ENCODE peak calls at places on chromosomes 16 and 17, in ten cellular contexts. E is body of pancreas, Q is WTC11, A is HFFc6, D is AG04450, N is left lung, K is heart left ventricle, C is GM12865, R is omental fat pad, X is GM13977. L is an unnamed sample.

GRCh38 chr16:4661661-4662060 is 31.7 kb upstream of the NUDT16L1 start:
- DNase-seq in R (no peak), E (no peak), K (no peak), Q (no peak), D (no peak), N (peak), X (no peak), C (no peak), A (no peak), L (no peak)

GRCh38 chr17:49210158-49211029 is at the start of the genes ABI3 and GNGT2:
- DNase-seq in D (no peak), N (peak), R (no peak), C (peak), A (no peak), X (peak), Q (peak), E (no peak), K (peak), L (no peak)

GRCh38 chr16:69847643-69848042 is 85.5 kb downstream of the WWP2 start:
- DNase-seq in R (no peak), C (no peak), X (no peak), E (no peak), N (no peak), Q (no peak), A (no peak), D (no peak), K (no peak), L (no peak)

GRCh38 chr17:61556224-61557188 is 34.5 kb downstream of the NACA2 start:
- DNase-seq in N (no peak), Q (no peak), C (no peak), K (no peak), R (no peak), D (no peak), A (no peak), E (no peak), X (no peak), L (no peak)

GRCh38 chr17:34182036-34182803 is 72.9 kb upstream of the CCL2 start:
- DNase-seq in E (no peak), N (no peak), R (no peak), C (no peak), D (no peak), Q (no peak), K (no peak), A (no peak), X (no peak), L (no peak)

GRCh38 chr17:75571197-75571884 is 16.3 kb upstream of the MYO15B start:
- DNase-seq in E (no peak), R (no peak), X (peak), N (peak), A (no peak), D (no peak), K (peak), Q (no peak), C (peak), L (no peak)

GRCh38 chr16:3400446-3400778 is 392 bp downstream of the ZSCAN32 start:
- DNase-seq in C (no peak), N (no peak), X (no peak), R (no peak), Q (no peak), D (no peak), E (no peak), A (no peak), K (no peak), L (no peak)

GRCh38 chr17:34384271-34384670 is 21.2 kb upstream of the CCL1 start:
- DNase-seq in X (no peak), E (no peak), C (no peak), N (no peak), A (no peak), R (no peak), K (no peak), D (no peak), Q (no peak), L (no peak)

GRCh38 chr17:1834378-1835149 is 4.8 kb downstream of the RPA1 start:
- DNase-seq in R (no peak), E (no peak), K (no peak), N (no peak), X (peak), A (no peak), D (no peak), Q (no peak), C (peak), L (no peak)

GRCh38 chr17:78227455-78227916 is 3.9 kb upstream of the TMEM235 start:
- DNase-seq in Q (no peak), X (no peak), D (no peak), E (no peak), N (no peak), R (no peak), K (no peak), A (no peak), C (no peak), L (no peak)

GRCh38 chr17:41678411-41678906 is 10.2 kb upstream of the EIF1 start:
- DNase-seq in K (no peak), N (no peak), D (no peak), R (no peak), E (no peak), Q (no peak), C (peak), X (no peak), A (no peak), L (no peak)

GRCh38 chr17:4375039-4375748 is 8.7 kb upstream of the UBE2G1 start:
- DNase-seq in Q (no peak), A (no peak), X (peak), R (no peak), E (no peak), K (no peak), C (peak), N (no peak), D (no peak), L (no peak)

GRCh38 chr17:56171186-56171959 is 18.1 kb downstream of the ANKFN1 start:
- DNase-seq in D (no peak), C (no peak), N (no peak), X (no peak), Q (no peak), A (peak), K (no peak), R (no peak), E (no peak), L (no peak)

DNA sequence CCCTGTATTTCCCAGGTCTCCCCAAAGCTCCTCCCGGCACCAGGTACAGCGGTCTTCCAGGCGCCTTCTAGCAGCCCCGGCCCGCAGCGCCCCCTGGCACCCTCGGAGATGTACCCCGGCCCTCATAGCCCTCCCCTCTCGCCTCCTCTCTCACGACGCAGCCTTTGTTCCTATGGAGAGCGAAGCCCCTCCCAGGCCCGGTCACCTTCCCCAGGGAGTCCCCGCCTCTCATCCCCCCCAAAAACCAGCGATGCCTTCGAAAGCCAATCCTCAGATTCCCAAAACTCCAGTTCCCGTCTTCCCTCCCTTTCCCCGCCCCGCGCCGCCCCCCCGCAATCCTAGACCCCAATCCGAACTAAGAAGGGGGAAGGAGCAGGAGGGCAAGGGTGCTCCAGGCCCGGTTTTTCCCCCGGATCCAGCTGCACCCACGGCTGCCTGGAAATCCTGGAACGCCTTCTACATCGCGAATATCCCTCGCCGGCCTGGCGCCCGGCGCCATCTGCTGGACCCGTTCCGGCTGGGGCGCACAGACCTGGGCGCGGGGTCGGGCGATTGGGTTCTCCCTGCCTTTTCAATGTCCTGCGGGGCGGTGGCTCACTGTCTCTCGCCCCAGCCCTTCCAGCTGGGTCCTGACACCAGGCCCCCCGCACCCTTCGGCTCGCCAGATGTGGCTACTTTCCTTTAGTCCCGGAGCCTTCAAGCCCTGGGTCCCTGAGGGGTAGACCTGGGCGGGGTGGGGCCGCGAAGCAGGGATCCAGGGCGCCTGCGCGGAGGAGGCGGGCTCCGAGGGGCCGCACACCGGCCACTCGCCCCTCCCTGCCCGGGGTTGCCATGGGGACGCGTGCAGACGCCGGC is at the start of gene DNAH2:
- DNase-seq in R (no peak), D (peak), C (peak), Q (peak), K (peak), E (peak), A (peak), N (peak), X (peak), L (peak)
- TF ChIP-seq CTCF in R (no peak), D (peak), C (peak), Q (no peak), K (peak), E (peak), A (peak), N (peak), X (peak), L (peak)

GRCh38 chr16:88593489-88593888 is 23.3 kb downstream of the ZC3H18 start:
- DNase-seq in X (no peak), A (no peak), N (peak), Q (no peak), C (no peak), E (no peak), D (no peak), R (no peak), K (peak), L (no peak)
- TF ChIP-seq CTCF in X (no peak), A (no peak), N (no peak), Q (no peak), C (no peak), E (no peak), D (no peak), R (no peak), K (peak), L (no peak)

GRCh38 chr16:51968756-51969155 is 578.2 kb downstream of the TOX3 start:
- DNase-seq in D (no peak), C (no peak), N (no peak), R (no peak), E (no peak), Q (no peak), A (peak), X (no peak), K (no peak), L (no peak)

GRCh38 chr16:51967566-51967965 is 579.4 kb downstream of the TOX3 start:
- DNase-seq in R (no peak), D (no peak), K (no peak), X (no peak), E (no peak), C (no peak), Q (no peak), A (no peak), N (no peak), L (no peak)

GRCh38 chr16:51971184-51971583 is 575.8 kb downstream of the TOX3 start:
- DNase-seq in N (no peak), E (no peak), X (no peak), Q (peak), A (peak), D (no peak), C (no peak), K (no peak), R (no peak), L (no peak)
- TF ChIP-seq CTCF in N (no peak), E (no peak), X (no peak), Q (peak), A (peak), D (peak), C (peak), K (no peak), R (no peak), L (peak)

GRCh38 chr17:9079461-9080103 is 58.3 kb downstream of the NTN1 start:
- DNase-seq in K (no peak), Q (no peak), R (no peak), D (no peak), X (no peak), N (no peak), C (no peak), A (no peak), E (no peak), L (no peak)
- TF ChIP-seq CTCF in K (no peak), Q (no peak), R (no peak), D (no peak), X (no peak), N (no peak), C (no peak), A (no peak), E (no peak), L (no peak)

GRCh38 chr17:67575325-67575724 is 142.4 kb upstream of the NOL11 start:
- DNase-seq in E (peak), D (no peak), K (no peak), A (no peak), R (no peak), X (peak), Q (no peak), N (no peak), C (peak), L (peak)
- TF ChIP-seq CTCF in E (no peak), D (no peak), K (no peak), A (no peak), R (no peak), X (peak), Q (no peak), N (no peak), C (peak), L (peak)